ENCODE peak calls at places on chromosomes 3 and 15, in seven cellular contexts. T is breast epithelium, W is endodermal cell, P is neural progenitor cell, E is spleen, X is caudate nucleus, F is hepatocyte. J is an unnamed sample.

GRCh38 chr3:127673191-127674098 is 693 bp downstream of the ABTB1 start:
- DNase-seq in T (no peak), W (peak; percentile 76), P (peak; percentile 58), E (peak; percentile 95), X (no peak), F (peak; percentile 65), J (peak; percentile 86)

GRCh38 chr3:114011059-114011797 is 45.1 kb downstream of the CCDC191 start:
- DNase-seq in T (no peak), W (no peak), P (no peak), E (no peak), X (no peak), F (no peak), J (no peak)

GRCh38 chr3:179083977-179084376 is 12.4 kb upstream of the ZMAT3 start:
- DNase-seq in T (no peak), W (no peak), P (peak; percentile 32), E (no peak), X (no peak), F (no peak), J (no peak)

GRCh38 chr3:174377096-174377495 is 482.0 kb upstream of the NAALADL2 start:
- DNase-seq in T (no peak), W (no peak), P (no peak), E (no peak), X (no peak), F (no peak), J (no peak)

GRCh38 chr3:119815716-119816115 is 33.8 kb downstream of the NR1I2 start:
- DNase-seq in T (no peak), W (peak; percentile 26), P (no peak), E (no peak), X (no peak), F (no peak), J (no peak)

GRCh38 chr3:114221165-114221880 is 16.1 kb downstream of the ZNF80 start:
- DNase-seq in T (no peak), W (no peak), P (no peak), E (no peak), X (no peak), F (no peak), J (no peak)

GRCh38 chr3:133966954-133967353 is 62.8 kb downstream of the SLCO2A1 start:
- DNase-seq in T (no peak), W (peak; percentile 66), P (peak; percentile 19), E (peak; percentile 47), X (no peak), F (no peak), J (no peak)

GRCh38 chr15:47685141-47685870 is 32.0 kb upstream of the SEMA6D start:
- DNase-seq in T (no peak), W (no peak), P (no peak), E (no peak), X (no peak), F (no peak), J (no peak)

GRCh38 chr15:78937132-78937739 is 7.6 kb downstream of the CTSH start:
- DNase-seq in T (no peak), W (no peak), P (no peak), E (peak; percentile 71), X (no peak), F (no peak), J (no peak)

GRCh38 chr3:7978104-7978457 is 523.5 kb upstream of the LMCD1 start:
- DNase-seq in T (no peak), W (no peak), P (peak; percentile 86), E (no peak), X (peak; percentile 67), F (no peak), J (no peak)

GRCh38 chr15:75723847-75724660 is 11.4 kb upstream of the CSPG4 start:
- DNase-seq in T (peak; percentile 92), W (peak; percentile 60), P (peak; percentile 36), E (peak; percentile 80), X (peak; percentile 68), F (peak; percentile 98), J (peak; percentile 96)

GRCh38 chr3:7307410-7307809 is 446.5 kb downstream of the GRM7 start:
- DNase-seq in T (no peak), W (no peak), P (no peak), E (no peak), X (no peak), F (no peak), J (no peak)

GRCh38 chr3:107431048-107431297 is 53.7 kb downstream of the CCDC54 start:
- DNase-seq in T (peak; percentile 20), W (peak; percentile 83), P (no peak), E (no peak), X (peak; percentile 73), F (no peak), J (peak; percentile 75)

GRCh38 chr3:43298761-43299160 is 12.4 kb downstream of the SNRK start:
- DNase-seq in T (no peak), W (no peak), P (no peak), E (no peak), X (no peak), F (no peak), J (no peak)

GRCh38 chr3:174442317-174442682 is 416.8 kb upstream of the NAALADL2 start:
- DNase-seq in T (no peak), W (no peak), P (no peak), E (no peak), X (no peak), F (no peak), J (no peak)

DNA sequence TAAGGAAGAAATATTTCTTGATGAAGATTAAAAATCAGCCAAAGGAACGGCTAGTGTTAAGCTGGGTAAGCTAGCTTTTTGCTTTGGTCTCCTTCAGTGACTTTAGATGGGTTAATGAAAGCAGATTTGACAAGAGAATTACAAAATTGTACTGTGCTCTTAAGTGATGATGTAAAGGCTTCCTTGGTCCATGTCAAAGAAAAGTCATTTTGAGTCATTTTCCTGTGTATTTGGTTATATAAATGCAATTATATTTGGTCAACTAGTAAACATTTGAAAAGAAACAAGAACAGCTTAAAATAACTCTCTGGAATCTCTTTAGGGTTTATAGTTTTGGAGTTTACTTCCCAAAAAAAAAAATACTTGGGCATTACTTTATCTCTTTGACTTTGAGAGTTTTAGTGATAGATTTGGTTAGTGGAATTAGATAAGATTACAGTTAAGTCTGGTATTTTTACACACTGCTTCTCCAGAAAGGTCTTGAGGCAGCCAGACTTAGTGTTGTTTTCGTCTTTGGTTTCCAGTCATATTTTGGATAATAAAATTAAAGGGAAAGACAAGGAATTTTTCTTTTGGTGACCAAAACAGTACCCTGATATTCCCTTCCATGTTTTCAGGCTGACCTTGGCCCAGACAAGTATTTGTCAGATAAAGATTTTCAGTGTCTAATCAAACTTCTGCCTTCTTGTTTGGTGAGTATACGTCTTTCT is 42.3 kb downstream of the PDHB start:
- DNase-seq in T (no peak), W (no peak), P (no peak), E (no peak), X (no peak), F (no peak), J (no peak)
- H3K27ac ChIP-seq in T (no peak overlapping the region), W (no peak overlapping the region), P (no peak overlapping the region), E (peak overlapping the region; percentile 5), X (peak overlapping the region; percentile 81), F (peak overlapping the region; percentile 39), J (peak overlapping the region; percentile 12)

GRCh38 chr3:188280627-188281026 is 126.7 kb downstream of the LPP start:
- DNase-seq in T (no peak), W (no peak), P (no peak), E (no peak), X (no peak), F (no peak), J (no peak)

GRCh38 chr3:188279696-188280398 is 125.9 kb downstream of the LPP start:
- DNase-seq in T (no peak), W (no peak), P (no peak), E (no peak), X (no peak), F (no peak), J (no peak)

GRCh38 chr3:188283347-188283746 is 129.4 kb downstream of the LPP start:
- DNase-seq in T (no peak), W (no peak), P (no peak), E (no peak), X (no peak), F (peak; percentile 65), J (peak; percentile 64)

GRCh38 chr3:188284455-188285212 is 130.7 kb downstream of the LPP start:
- DNase-seq in T (no peak), W (no peak), P (no peak), E (no peak), X (no peak), F (no peak), J (no peak)

GRCh38 chr3:188282871-188283270 is 128.9 kb downstream of the LPP start:
- DNase-seq in T (no peak), W (no peak), P (no peak), E (no peak), X (no peak), F (peak; percentile 23), J (no peak)
- H3K27ac ChIP-seq in T (peak overlapping the region; percentile 65), W (no peak overlapping the region), P (no peak overlapping the region), E (peak overlapping the region; percentile 11), X (no peak overlapping the region), F (peak overlapping the region; percentile 56), J (peak overlapping the region; percentile 80)

GRCh38 chr3:13280856-13281656 is 139.1 kb downstream of the NUP210 start:
- DNase-seq in T (no peak), W (peak; percentile 78), P (no peak), E (no peak), X (no peak), F (no peak), J (no peak)
- H3K27ac ChIP-seq in T (peak overlapping the region; percentile 75), W (no peak overlapping the region), P (no peak overlapping the region), E (peak overlapping the region; percentile 39), X (peak overlapping the region; percentile 52), F (no peak overlapping the region), J (peak overlapping the region; percentile 10)

GRCh38 chr3:48269592-48269991 is 28.7 kb downstream of the ZNF589 start:
- DNase-seq in T (no peak), W (no peak), P (no peak), E (no peak), X (no peak), F (no peak), J (no peak)
- H3K27ac ChIP-seq in T (peak overlapping the region; percentile 90), W (no peak overlapping the region), P (no peak overlapping the region), E (no peak overlapping the region), X (no peak overlapping the region), F (peak overlapping the region; percentile 97), J (no peak overlapping the region)

DNA sequence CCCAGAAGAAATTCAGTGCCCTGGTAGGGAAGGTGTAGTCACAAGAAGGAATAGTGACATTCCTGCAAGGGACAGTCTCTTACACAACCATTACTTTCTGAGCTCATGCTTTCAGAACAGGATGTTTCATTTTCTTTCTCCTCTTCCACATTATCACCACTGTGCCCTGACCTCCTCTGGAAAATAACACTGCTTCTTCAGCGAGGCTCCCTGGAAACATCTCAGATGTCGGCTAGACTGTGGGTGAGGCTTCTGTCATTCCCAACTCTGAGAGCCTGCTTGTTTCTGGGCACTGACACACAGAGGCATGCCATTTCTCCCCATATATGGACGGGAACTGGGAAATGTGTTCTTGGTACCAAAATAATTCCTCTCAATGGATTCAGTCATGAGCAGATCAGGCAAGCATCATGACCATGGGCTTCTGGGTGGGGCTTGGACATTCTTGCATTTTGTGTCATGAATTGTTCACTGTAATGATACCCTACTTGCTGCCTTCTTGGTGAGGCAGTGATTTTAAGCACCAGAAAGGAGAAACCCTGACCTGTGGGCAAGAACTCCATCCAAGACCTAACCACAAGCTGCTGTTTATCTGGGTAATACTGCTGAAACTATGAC is 14.3 kb upstream of the TNFAIP8L3 start:
- DNase-seq in T (no peak), W (no peak), P (no peak), E (no peak), X (no peak), F (no peak), J (peak; percentile 75)
- H3K27ac ChIP-seq in T (peak overlapping the region; percentile 32), W (no peak overlapping the region), P (no peak overlapping the region), E (no peak overlapping the region), X (no peak overlapping the region), F (no peak overlapping the region), J (peak overlapping the region; percentile 83)

GRCh38 chr3:65537109-65537508 is 501.6 kb downstream of the MAGI1 start:
- DNase-seq in T (no peak), W (no peak), P (no peak), E (no peak), X (no peak), F (no peak), J (no peak)
- H3K27ac ChIP-seq in T (no peak overlapping the region), W (no peak overlapping the region), P (no peak overlapping the region), E (no peak overlapping the region), X (no peak overlapping the region), F (no peak overlapping the region), J (no peak overlapping the region)